ENCODE peak calls at places on chromosome 10, in six cellular contexts. Z, F, P, M, O and X are unnamed samples.

GRCh38 chr10:27223964-27224363 is 16.6 kb downstream of the ACBD5 start:
- DNase-seq in F (no peak), Z (peak), P (peak), O (peak), M (peak), X (no peak)

GRCh38 chr10:97718178-97718577 is 4.6 kb downstream of the MARVELD1 start:
- DNase-seq in O (no peak), P (no peak), Z (no peak), F (no peak), M (no peak), X (no peak)

GRCh38 chr10:119006451-119007210 is 22.9 kb upstream of the NANOS1 start:
- DNase-seq in O (peak), Z (peak), F (peak), P (peak), M (peak), X (peak)

GRCh38 chr10:119496282-119496681 is 46.2 kb downstream of the RGS10 start:
- DNase-seq in Z (no peak), O (no peak), F (no peak), M (no peak), P (peak), X (no peak)

GRCh38 chr10:89867964-89868363 is 166.6 kb downstream of the KIF20B start:
- DNase-seq in F (no peak), P (peak), M (no peak), O (peak), Z (no peak), X (no peak)

GRCh38 chr10:79437111-79437814 is 8.2 kb downstream of the ZCCHC24 start:
- DNase-seq in F (no peak), P (peak), Z (no peak), O (no peak), M (no peak), X (no peak)

GRCh38 chr10:28796606-28797512 is 119.5 kb downstream of the BAMBI start:
- DNase-seq in F (no peak), O (peak), M (no peak), Z (no peak), P (peak), X (no peak)

GRCh38 chr10:116708877-116709276 is 33.5 kb downstream of the HSPA12A start:
- DNase-seq in O (no peak), Z (no peak), F (no peak), P (no peak), M (no peak), X (no peak)

GRCh38 chr10:82757907-82758306 is 882.9 kb downstream of the NRG3 start:
- DNase-seq in O (no peak), F (no peak), Z (no peak), P (no peak), M (no peak), X (no peak)

GRCh38 chr10:110783509-110784103 is 88.1 kb upstream of the PDCD4 start:
- DNase-seq in O (no peak), Z (no peak), M (no peak), F (no peak), P (no peak), X (no peak)

GRCh38 chr10:124737221-124737620 is 7.0 kb downstream of the FAM53B start:
- DNase-seq in P (peak), F (no peak), O (no peak), M (no peak), Z (peak), X (no peak)

GRCh38 chr10:43250925-43251663 is 15.8 kb downstream of the RASGEF1A start:
- DNase-seq in O (no peak), F (no peak), P (no peak), M (peak), Z (peak), X (no peak)

GRCh38 chr10:33381391-33381790 is 46.9 kb upstream of the NRP1 start:
- DNase-seq in M (no peak), P (no peak), Z (no peak), F (no peak), O (no peak), X (no peak)

GRCh38 chr10:73853196-73853595 is 21.2 kb downstream of the CAMK2G start:
- DNase-seq in F (no peak), P (no peak), Z (no peak), O (no peak), M (no peak), X (no peak)

GRCh38 chr10:129307141-129307540 is 159.9 kb upstream of the MGMT start:
- DNase-seq in F (no peak), O (no peak), Z (no peak), P (no peak), M (no peak), X (no peak)

GRCh38 chr10:99917963-99918825 is 91.6 kb downstream of the DNMBP start:
- DNase-seq in P (no peak), O (peak), Z (no peak), F (no peak), M (peak), X (peak)

GRCh38 chr10:73873843-73874215 is 526 bp downstream of the CAMK2G start:
- DNase-seq in M (no peak), P (no peak), O (no peak), F (no peak), Z (peak), X (no peak)

GRCh38 chr10:133335238-133336122 is 1.2 kb downstream of the CALY start:
- DNase-seq in Z (no peak), M (peak), O (peak), P (peak), F (no peak), X (no peak)

DNA sequence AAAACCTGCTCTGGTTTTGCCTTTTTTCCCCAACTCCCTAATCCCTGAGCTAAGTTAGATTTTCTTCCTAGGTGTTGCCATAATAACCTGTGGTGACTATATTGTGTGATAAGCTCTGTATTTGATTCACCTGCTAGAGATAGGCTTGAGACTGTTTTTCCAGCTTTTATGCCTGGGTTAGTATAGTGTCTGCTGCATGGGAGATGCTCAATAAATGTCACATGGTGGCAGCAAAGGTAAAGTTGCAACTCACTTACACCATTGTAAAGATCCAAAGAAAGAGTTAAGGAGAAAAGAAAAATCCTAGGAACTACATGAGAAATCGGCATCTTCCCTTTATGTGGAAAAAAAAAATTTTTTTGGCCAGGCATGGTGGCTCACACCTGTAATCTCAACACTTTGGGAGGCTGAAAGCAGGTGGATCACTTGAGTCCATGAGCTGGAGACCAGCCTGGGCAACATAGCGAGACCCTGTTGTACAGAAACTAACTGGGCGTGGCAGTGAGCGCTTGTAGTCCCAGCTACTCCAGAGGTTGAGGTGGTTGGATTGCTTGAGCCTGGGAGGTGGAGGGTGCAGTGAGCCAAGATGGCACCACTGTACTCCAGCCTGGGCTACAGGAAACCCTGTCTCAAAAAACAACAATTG is 3.7 kb downstream of the CCNJ start:
- DNase-seq in O (no peak), Z (no peak), F (no peak), P (no peak), M (no peak), X (no peak)
- TF ChIP-seq CTCF in O (peak), Z (no peak), F (no peak), P (no peak), M (no peak), X (no peak)

GRCh38 chr10:49463605-49464004 is 67.7 kb upstream of the DRGX start:
- DNase-seq in Z (no peak), F (no peak), P (no peak), O (no peak), M (no peak), X (no peak)
- TF ChIP-seq CTCF in Z (no peak), F (no peak), P (no peak), O (no peak), M (no peak), X (no peak)

GRCh38 chr10:58818889-58819288 is 306.2 kb downstream of the BICC1 start:
- DNase-seq in Z (no peak), P (peak), F (peak), M (no peak), O (peak), X (peak)
- TF ChIP-seq CTCF in Z (no peak), P (peak), F (no peak), M (no peak), O (peak), X (peak)

GRCh38 chr10:22243321-22243720 is 25.5 kb upstream of the EBLN1 start:
- DNase-seq in M (no peak), Z (no peak), F (no peak), O (no peak), P (peak), X (no peak)

GRCh38 chr10:22245567-22245966 is 27.8 kb upstream of the EBLN1 start:
- DNase-seq in Z (no peak), P (peak), F (no peak), M (no peak), O (peak), X (no peak)

GRCh38 chr10:22244855-22245254 is 27.0 kb upstream of the EBLN1 start:
- DNase-seq in Z (no peak), F (no peak), O (no peak), M (no peak), P (no peak), X (no peak)

GRCh38 chr10:22246680-22247391 is 29.0 kb upstream of the EBLN1 start:
- DNase-seq in P (peak), F (no peak), M (no peak), O (peak), Z (no peak), X (no peak)

GRCh38 chr10:22244001-22244400 is 26.2 kb upstream of the EBLN1 start:
- DNase-seq in P (no peak), O (no peak), M (no peak), Z (no peak), F (no peak), X (no peak)
- TF ChIP-seq CTCF in P (peak), O (peak), M (no peak), Z (no peak), F (no peak), X (no peak)

GRCh38 chr10:62734781-62735463 is 69.6 kb upstream of the ADO start:
- DNase-seq in O (no peak), P (peak), Z (no peak), F (no peak), M (no peak), X (no peak)

GRCh38 chr10:62738916-62739315 is 65.6 kb upstream of the ADO start:
- DNase-seq in Z (no peak), P (peak), O (no peak), F (no peak), M (no peak), X (no peak)

GRCh38 chr10:62733654-62734293 is 70.7 kb upstream of the ADO start:
- DNase-seq in O (no peak), F (no peak), P (peak), Z (no peak), M (no peak), X (no peak)

GRCh38 chr10:62732841-62733653 is 71.5 kb upstream of the ADO start:
- DNase-seq in F (no peak), P (peak), M (no peak), Z (no peak), O (peak), X (no peak)

GRCh38 chr10:62735464-62736188 is 68.9 kb upstream of the ADO start:
- DNase-seq in P (peak), M (no peak), F (no peak), O (peak), Z (no peak), X (no peak)
- TF ChIP-seq CTCF in P (no peak), M (no peak), F (no peak), O (no peak), Z (no peak), X (no peak)

GRCh38 chr10:62076872-62077271 is 175.4 kb downstream of the ARID5B start:
- DNase-seq in Z (no peak), O (peak), M (no peak), F (peak), P (peak), X (no peak)
- TF ChIP-seq CTCF in Z (no peak), O (no peak), M (no peak), F (no peak), P (peak), X (no peak)

DNA sequence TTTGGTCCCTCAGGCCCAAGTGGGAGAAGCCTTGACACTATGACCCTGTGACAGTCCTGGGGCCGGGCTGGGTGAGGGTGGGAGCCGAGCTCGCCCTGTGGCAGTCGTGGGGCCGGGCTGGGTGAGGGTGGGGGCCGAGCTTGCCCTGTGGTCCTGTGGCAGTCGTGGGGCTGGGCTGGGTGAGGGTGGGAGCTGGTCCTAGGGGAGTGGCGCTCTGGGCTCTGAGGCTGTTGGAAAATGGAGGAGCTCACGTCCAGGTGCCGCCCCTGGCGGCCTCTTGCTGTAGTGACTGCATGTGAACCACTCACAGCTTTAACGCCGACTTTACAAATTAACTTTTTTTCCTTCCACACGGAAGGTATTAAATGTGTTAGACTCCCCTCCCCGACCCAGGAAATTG is 312.6 kb downstream of the WDR37 start:
- DNase-seq in Z (no peak), F (no peak), P (peak), O (no peak), M (peak), X (no peak)
- TF ChIP-seq CTCF in Z (peak), F (no peak), P (no peak), O (no peak), M (peak), X (no peak)

DNA sequence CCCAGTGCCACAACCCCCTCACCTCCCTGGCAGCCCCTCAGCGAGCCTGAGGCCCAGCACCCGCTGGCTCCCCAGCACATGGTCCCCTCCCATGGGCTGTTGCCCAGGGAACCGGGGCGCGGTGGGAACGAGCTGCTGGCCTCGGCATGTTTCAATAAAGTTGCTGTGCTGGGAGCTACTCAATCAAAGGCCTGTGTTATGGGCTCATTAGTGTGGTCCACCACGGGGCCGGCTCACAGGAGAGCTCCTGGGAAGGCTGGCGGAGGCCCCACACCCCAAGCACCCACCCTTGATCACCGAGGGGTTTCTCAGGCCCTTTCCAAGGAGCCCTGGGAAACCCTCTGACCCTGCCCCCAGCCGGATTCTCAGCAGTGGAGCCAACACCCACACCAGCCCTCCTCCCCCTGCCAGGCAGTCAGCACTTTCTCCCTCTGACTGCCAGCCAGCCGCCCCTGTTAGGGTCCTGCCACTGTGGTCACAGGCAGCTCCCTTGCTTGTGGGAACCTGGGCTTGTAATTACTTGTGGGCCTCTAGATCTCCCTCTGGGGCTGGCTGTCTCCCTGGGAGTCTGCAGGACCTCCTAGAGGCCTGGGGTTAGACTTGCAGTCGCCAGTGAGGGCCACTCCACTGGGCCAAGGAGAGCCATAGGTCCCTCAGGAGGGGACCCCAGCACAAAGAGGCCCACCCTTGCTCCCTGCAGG is 24.8 kb upstream of the TRIM8 start:
- DNase-seq in O (no peak), Z (no peak), P (no peak), M (no peak), F (no peak), X (no peak)
- TF ChIP-seq CTCF in O (no peak), Z (no peak), P (no peak), M (no peak), F (no peak), X (no peak)

GRCh38 chr10:55989188-55989587 is 371.9 kb downstream of the ZWINT start:
- DNase-seq in O (no peak), F (no peak), M (no peak), P (peak), Z (no peak), X (no peak)
- TF ChIP-seq CTCF in O (no peak), F (no peak), M (no peak), P (peak), Z (no peak), X (no peak)